ENCODE peak calls at places on chromosomes 11 and 22, in five cellular contexts. Y is thoracic aorta; N is cardiac fibroblast; P is T-helper 1 cell; Z is effector memory CD4-positive, alpha-beta T cell. J is an unnamed sample.
A peak's percentile ranks its signal among the peaks of the same experiment; 100 is the strongest.

GRCh38 chr11:57406337-57406904 is 16.0 kb upstream of the PRG2 start:
- DNase-seq in Y (no peak), N (peak; percentile 27), P (no peak), Z (no peak), J (no peak)

GRCh38 chr11:69500285-69501120 is 19.0 kb downstream of the LINC01488 start:
- DNase-seq in Y (no peak), N (no peak), P (no peak), Z (no peak), J (no peak)

GRCh38 chr11:73121692-73122091 is 20.4 kb downstream of the FCHSD2 start:
- DNase-seq in Y (no peak), N (no peak), P (no peak), Z (no peak), J (no peak)

GRCh38 chr22:50537765-50538164 is 7.9 kb upstream of the KLHDC7B start:
- DNase-seq in Y (no peak), N (no peak), P (no peak), Z (no peak), J (no peak)

GRCh38 chr11:76209956-76210885 is 3.9 kb upstream of the WNT11 start:
- DNase-seq in Y (no peak), N (peak; percentile 72), P (no peak), Z (no peak), J (no peak)

GRCh38 chr11:119479685-119480275 is 56.8 kb upstream of the THY1 start:
- DNase-seq in Y (no peak), N (peak; percentile 28), P (no peak), Z (no peak), J (no peak)

GRCh38 chr11:60084866-60085265 is 3.6 kb upstream of the MS4A2 start:
- DNase-seq in Y (no peak), N (no peak), P (no peak), Z (no peak), J (no peak)

GRCh38 chr11:46295312-46295995 is 18.0 kb downstream of the CREB3L1 start:
- DNase-seq in Y (no peak), N (peak; percentile 74), P (peak; percentile 71), Z (peak; percentile 32), J (peak; percentile 58)

GRCh38 chr11:66470015-66470414 is 3.3 kb downstream of the PELI3 start:
- DNase-seq in Y (no peak), N (no peak), P (no peak), Z (no peak), J (no peak)

GRCh38 chr11:126282742-126283591 is at the start of gene TIRAP:
- DNase-seq in Y (no peak), N (peak; percentile 62), P (peak; percentile 51), Z (peak; percentile 28), J (peak; percentile 32)

GRCh38 chr11:44870142-44870541 is 80.5 kb downstream of the TP53I11 start:
- DNase-seq in Y (no peak), N (no peak), P (no peak), Z (no peak), J (no peak)

GRCh38 chr11:74647404-74647803 is 55.0 kb downstream of the POLD3 start:
- DNase-seq in Y (no peak), N (peak; percentile 21), P (no peak), Z (no peak), J (no peak)

GRCh38 chr22:48492371-48493320 is 1335.0 kb downstream of the BRD1 start:
- DNase-seq in Y (no peak), N (peak; percentile 73), P (no peak), Z (no peak), J (no peak)

GRCh38 chr22:45903355-45904149 is 73.4 kb downstream of the WNT7B start:
- DNase-seq in Y (peak; percentile 28), N (peak; percentile 59), P (no peak), Z (no peak), J (no peak)

GRCh38 chr11:66543263-66544107 is 2.4 kb downstream of the ZDHHC24 start:
- DNase-seq in Y (no peak), N (peak; percentile 43), P (peak; percentile 53), Z (peak; percentile 53), J (peak; percentile 39)

GRCh38 chr11:12121504-12121903 is 11.1 kb downstream of the MICAL2 start:
- DNase-seq in Y (no peak), N (no peak), P (no peak), Z (no peak), J (no peak)

GRCh38 chr11:62792193-62792575 is 378 bp upstream of the TMEM223 start:
- DNase-seq in Y (no peak), N (no peak), P (no peak), Z (no peak), J (peak; percentile 15)

GRCh38 chr11:14471127-14471526 is 28.5 kb downstream of the COPB1 start:
- DNase-seq in Y (no peak), N (no peak), P (no peak), Z (no peak), J (no peak)

GRCh38 chr11:1741741-1742140 is 8.7 kb downstream of the IFITM10 start:
- DNase-seq in Y (no peak), N (no peak), P (no peak), Z (no peak), J (no peak)

GRCh38 chr11:104609297-104609696 is 289.0 kb downstream of the CASP12 start:
- DNase-seq in Y (no peak), N (peak; percentile 77), P (no peak), Z (no peak), J (no peak)

GRCh38 chr11:71172680-71173079 is 79.7 kb downstream of the SHANK2 start:
- DNase-seq in Y (no peak), N (no peak), P (no peak), Z (no peak), J (no peak)